ENCODE peak calls at places on chromosomes 3 and 15, in ten cellular contexts. T, R, Z, S, X, L, B, I, E and Q are unnamed samples.

GRCh38 chr15:38093931-38094330 is 158.7 kb upstream of the SPRED1 start:
- DNase-seq in T (no peak), R (no peak), Z (no peak), S (no peak), X (no peak), L (no peak), B (no peak), I (no peak), E (no peak), Q (no peak)

GRCh38 chr3:40387895-40388254 is 891 bp downstream of the ENTPD3 start:
- DNase-seq in T (no peak), R (no peak), Z (no peak), S (no peak), X (no peak), L (no peak), B (no peak), I (no peak), E (no peak), Q (no peak)

GRCh38 chr3:171850324-171850697 is 7.2 kb downstream of the TMEM212 start:
- DNase-seq in T (peak; percentile 21), R (no peak), Z (no peak), S (no peak), X (no peak), L (peak; percentile 37), B (no peak), I (no peak), E (no peak), Q (no peak)

GRCh38 chr3:175274474-175275218 is 415.5 kb downstream of the NAALADL2 start:
- DNase-seq in T (no peak), R (no peak), Z (no peak), S (no peak), X (no peak), L (no peak), B (no peak), I (no peak), E (no peak), Q (no peak)

GRCh38 chr3:105686324-105686897 is 182.4 kb downstream of the CBLB start:
- DNase-seq in T (no peak), R (no peak), Z (no peak), S (peak; percentile 29), X (peak; percentile 41), L (peak; percentile 74), B (peak; percentile 46), I (peak; percentile 17), E (no peak), Q (no peak)

GRCh38 chr3:114025451-114025850 is 30.9 kb downstream of the CCDC191 start:
- DNase-seq in T (no peak), R (no peak), Z (no peak), S (no peak), X (no peak), L (no peak), B (no peak), I (no peak), E (no peak), Q (no peak)

GRCh38 chr15:63238796-63239195 is 38.6 kb upstream of the APH1B start:
- DNase-seq in T (no peak), R (no peak), Z (no peak), S (no peak), X (peak; percentile 79), L (peak; percentile 75), B (no peak), I (no peak), E (no peak), Q (no peak)

GRCh38 chr3:102092617-102093466 is 243.5 kb downstream of the NFKBIZ start:
- DNase-seq in T (no peak), R (no peak), Z (no peak), S (no peak), X (no peak), L (peak; percentile 24), B (no peak), I (no peak), E (no peak), Q (no peak)

GRCh38 chr3:38721207-38721772 is 71.8 kb upstream of the SCN5A start:
- DNase-seq in T (no peak), R (no peak), Z (no peak), S (no peak), X (no peak), L (no peak), B (peak; percentile 5), I (no peak), E (no peak), Q (no peak)

GRCh38 chr3:33050084-33050653 is 46.8 kb downstream of the GLB1 start:
- DNase-seq in T (no peak), R (no peak), Z (no peak), S (no peak), X (no peak), L (no peak), B (no peak), I (no peak), E (no peak), Q (no peak)

GRCh38 chr3:186281172-186281571 is 80.9 kb downstream of the DGKG start:
- DNase-seq in T (no peak), R (no peak), Z (peak; percentile 75), S (no peak), X (no peak), L (peak; percentile 60), B (no peak), I (peak; percentile 42), E (no peak), Q (no peak)

GRCh38 chr3:192273611-192274010 is 453.7 kb downstream of the FGF12 start:
- DNase-seq in T (no peak), R (no peak), Z (no peak), S (no peak), X (no peak), L (no peak), B (no peak), I (no peak), E (no peak), Q (no peak)

GRCh38 chr15:67091073-67091965 is 25.9 kb downstream of the SMAD3 start:
- DNase-seq in T (no peak), R (no peak), Z (peak; percentile 78), S (peak; percentile 81), X (no peak), L (peak; percentile 59), B (no peak), I (peak; percentile 91), E (peak; percentile 82), Q (peak; percentile 88)

GRCh38 chr3:85254738-85255137 is 295.9 kb downstream of the CADM2 start:
- DNase-seq in T (no peak), R (no peak), Z (no peak), S (no peak), X (no peak), L (no peak), B (no peak), I (no peak), E (no peak), Q (no peak)

GRCh38 chr3:14922863-14923262 is 24.5 kb upstream of the NR2C2 start:
- DNase-seq in T (no peak), R (no peak), Z (no peak), S (no peak), X (no peak), L (no peak), B (no peak), I (no peak), E (no peak), Q (no peak)

GRCh38 chr15:67461735-67462134 is 59.2 kb upstream of the C15orf61 start:
- DNase-seq in T (no peak), R (no peak), Z (no peak), S (no peak), X (no peak), L (no peak), B (no peak), I (no peak), E (no peak), Q (no peak)

GRCh38 chr3:177401375-177401774 is 204.1 kb upstream of the TBL1XR1 start:
- DNase-seq in T (no peak), R (no peak), Z (no peak), S (no peak), X (no peak), L (no peak), B (no peak), I (no peak), E (no peak), Q (no peak)

GRCh38 chr3:28667646-28668376 is 319.2 kb upstream of the AZI2 start:
- DNase-seq in T (peak; percentile 77), R (peak; percentile 46), Z (peak; percentile 76), S (peak; percentile 61), X (peak; percentile 78), L (peak; percentile 78), B (peak; percentile 60), I (peak; percentile 48), E (peak; percentile 60), Q (peak; percentile 44)

GRCh38 chr15:50676799-50677483 is 9.7 kb downstream of the TRPM7 start:
- DNase-seq in T (no peak), R (no peak), Z (no peak), S (no peak), X (no peak), L (peak; percentile 41), B (no peak), I (peak; percentile 26), E (no peak), Q (no peak)

GRCh38 chr3:2211568-2211967 is 112.9 kb downstream of the CNTN4 start:
- DNase-seq in T (no peak), R (no peak), Z (no peak), S (no peak), X (no peak), L (no peak), B (no peak), I (no peak), E (no peak), Q (no peak)
- H3K9me3 ChIP-seq in T (no peaks in the 10 kb centered on the region), R (no peaks in the 10 kb centered on the region), Z (no peaks in the 10 kb centered on the region), S (no peaks in the 10 kb centered on the region), X (no peaks in the 10 kb centered on the region), L (no peaks in the 10 kb centered on the region), B (no peaks in the 10 kb centered on the region), I (no peaks in the 10 kb centered on the region), E (no peaks in the 10 kb centered on the region), Q (no peaks in the 10 kb centered on the region)

GRCh38 chr15:61420546-61420945 is 191.4 kb upstream of the RORA start:
- DNase-seq in T (no peak), R (no peak), Z (no peak), S (no peak), X (no peak), L (no peak), B (no peak), I (no peak), E (no peak), Q (no peak)
- H3K4me1 ChIP-seq in T (peaks cover 2% of the 10 kb centered on the region), R (no peaks in the 10 kb centered on the region), Z (no peaks in the 10 kb centered on the region), S (no peaks in the 10 kb centered on the region), X (no peaks in the 10 kb centered on the region), L (peaks cover 5% of the 10 kb centered on the region), B (no peaks in the 10 kb centered on the region), I (no peaks in the 10 kb centered on the region), E (no peaks in the 10 kb centered on the region), Q (no peaks in the 10 kb centered on the region)

GRCh38 chr15:89317188-89317720 is 17.4 kb downstream of the POLG start:
- DNase-seq in T (no peak), R (no peak), Z (no peak), S (no peak), X (no peak), L (no peak), B (no peak), I (no peak), E (no peak), Q (no peak)
- H3K4me3 ChIP-seq in T (no peak overlapping the region), R (no peak overlapping the region), Z (no peak overlapping the region), S (no peak overlapping the region), X (no peak overlapping the region), L (no peak overlapping the region), B (no peak overlapping the region), I (no peak overlapping the region), E (no peak overlapping the region), Q (no peak overlapping the region)

DNA sequence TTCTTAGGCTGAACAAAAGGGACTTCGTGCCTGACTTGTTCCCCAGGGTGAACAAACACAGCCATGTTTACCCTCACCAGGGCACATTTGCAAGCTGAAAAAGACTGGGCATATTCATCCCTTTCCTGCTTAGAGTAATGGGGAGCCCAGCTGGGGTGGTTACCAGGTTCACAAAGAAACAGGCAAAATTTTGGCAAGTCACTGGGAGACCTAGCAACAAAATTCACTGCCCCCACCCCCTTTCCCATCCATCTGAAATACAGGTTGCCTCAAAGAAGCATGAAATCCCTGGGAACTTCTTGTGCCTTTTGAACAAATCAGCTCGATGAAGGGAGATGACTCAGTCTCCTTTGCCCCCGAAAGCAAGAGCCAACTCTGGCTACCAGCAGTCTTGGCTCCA is 775.0 kb downstream of the SQOR start:
- DNase-seq in T (no peak), R (no peak), Z (no peak), S (no peak), X (no peak), L (no peak), B (no peak), I (no peak), E (no peak), Q (no peak)
- H3K9me3 ChIP-seq in T (peaks cover 3% of the 10 kb centered on the region), R (no peaks in the 10 kb centered on the region), Z (no peaks in the 10 kb centered on the region), S (no peaks in the 10 kb centered on the region), X (no peaks in the 10 kb centered on the region), L (no peaks in the 10 kb centered on the region), B (no peaks in the 10 kb centered on the region), I (peaks cover 6% of the 10 kb centered on the region), E (no peaks in the 10 kb centered on the region), Q (no peaks in the 10 kb centered on the region)